ENCODE peak calls at places on chromosomes 3 and 15, in ten cellular contexts. Q is heart left ventricle, A is cardiac fibroblast, I is brain microvascular endothelial cell, J is pancreas, M is esophagus muscularis mucosa, X is cardiac muscle cell, C is spleen, V is heart right ventricle, P is dorsolateral prefrontal cortex. R is an unnamed sample.
A peak's percentile ranks its signal among the peaks of the same experiment; 100 is the strongest.

GRCh38 chr15:65512807-65513416 is 4.6 kb downstream of the DPP8 start:
- DNase-seq in Q (no peak), A (peak; percentile 94), I (no peak), J (peak; percentile 51), M (no peak), X (no peak), C (no peak), V (peak; percentile 34), P (no peak), R (peak; percentile 96)

GRCh38 chr3:196684548-196685407 is 27.3 kb downstream of the CEP19 start:
- DNase-seq in Q (peak; percentile 60), A (peak; percentile 67), I (peak; percentile 60), J (peak; percentile 34), M (no peak), X (peak; percentile 76), C (peak; percentile 82), V (peak; percentile 19), P (peak; percentile 36), R (peak; percentile 77)

GRCh38 chr3:145776782-145777408 is 384.1 kb downstream of the PLOD2 start:
- DNase-seq in Q (no peak), A (peak; percentile 86), I (peak; percentile 81), J (peak; percentile 23), M (no peak), X (peak; percentile 68), C (no peak), V (no peak), P (no peak), R (peak; percentile 79)

GRCh38 chr3:57681691-57682090 is 11.2 kb downstream of the DENND6A start:
- DNase-seq in Q (no peak), A (no peak), I (no peak), J (no peak), M (no peak), X (no peak), C (no peak), V (no peak), P (no peak), R (no peak)

GRCh38 chr3:46693038-46693896 is at the start of gene ALS2CL:
- DNase-seq in Q (peak; percentile 79), A (peak; percentile 18), I (no peak), J (peak; percentile 70), M (no peak), X (peak; percentile 65), C (peak; percentile 92), V (peak; percentile 69), P (no peak), R (no peak)

GRCh38 chr15:100438570-100438969 is 90.2 kb downstream of the CERS3 start:
- DNase-seq in Q (peak; percentile 84), A (peak; percentile 67), I (peak; percentile 45), J (peak; percentile 5), M (no peak), X (peak; percentile 80), C (peak; percentile 75), V (peak; percentile 75), P (peak; percentile 60), R (peak; percentile 0)

GRCh38 chr3:123792473-123793201 is 91.5 kb downstream of the MYLK start:
- DNase-seq in Q (no peak), A (no peak), I (no peak), J (no peak), M (peak; percentile 66), X (no peak), C (no peak), V (no peak), P (no peak), R (no peak)

GRCh38 chr3:141337523-141337854 is 30.8 kb upstream of the ZBTB38 start:
- DNase-seq in Q (no peak), A (no peak), I (no peak), J (no peak), M (no peak), X (no peak), C (no peak), V (no peak), P (no peak), R (no peak)

GRCh38 chr3:53994986-53995385 is 103.3 kb upstream of the SELENOK start:
- DNase-seq in Q (no peak), A (no peak), I (no peak), J (no peak), M (no peak), X (no peak), C (no peak), V (no peak), P (no peak), R (no peak)

GRCh38 chr3:195897081-195897852 is 11.1 kb downstream of the TNK2 start:
- DNase-seq in Q (peak; percentile 63), A (peak; percentile 67), I (peak; percentile 61), J (no peak), M (no peak), X (peak; percentile 35), C (peak; percentile 79), V (no peak), P (no peak), R (peak; percentile 61)

GRCh38 chr15:96344706-96345559 is 14.4 kb downstream of the NR2F2 start:
- DNase-seq in Q (no peak), A (no peak), I (peak; percentile 9), J (no peak), M (no peak), X (no peak), C (no peak), V (no peak), P (no peak), R (no peak)
- H3K4me3 ChIP-seq in Q (peak overlapping the region; percentile 91), A (peak overlapping the region; percentile 5), I (peak overlapping the region; percentile 79), J (no peak overlapping the region), M (peak overlapping the region; percentile 78), X (no peak overlapping the region), C (peak overlapping the region; percentile 39), V (peak overlapping the region; percentile 50), P (peak overlapping the region; percentile 27), R (peak overlapping the region; percentile 67)

DNA sequence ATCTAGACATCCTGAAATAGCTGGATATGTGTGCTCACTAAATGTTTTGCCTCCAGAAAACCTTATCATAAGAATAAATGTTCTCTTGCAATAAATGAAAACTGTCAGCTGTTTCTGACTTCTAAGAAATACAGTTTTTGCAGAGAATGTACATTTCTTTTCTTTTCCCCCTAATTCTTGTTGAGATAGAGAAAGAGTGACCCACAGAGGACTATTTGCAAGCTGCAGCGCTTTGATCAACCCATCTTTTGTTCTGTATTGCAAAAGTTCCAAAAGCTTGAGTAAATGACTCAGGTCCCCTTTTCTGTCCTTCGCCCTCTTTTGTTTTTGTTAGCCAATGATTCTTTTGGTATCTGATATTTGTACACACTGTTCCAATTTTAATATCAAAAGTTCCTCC is 141.9 kb downstream of the BBX start:
- DNase-seq in Q (no peak), A (no peak), I (no peak), J (no peak), M (no peak), X (no peak), C (no peak), V (no peak), P (no peak), R (no peak)
- TF ChIP-seq CTCF in Q (no peak), A (peak; percentile 15), I (peak; percentile 22), J (no peak), M (no peak), X (no peak), C (no peak), V (no peak), P (peak; percentile 45), R (no peak)

GRCh38 chr15:74470631-74471396 is 9.9 kb upstream of the UBL7 start:
- DNase-seq in Q (no peak), A (no peak), I (no peak), J (no peak), M (no peak), X (no peak), C (no peak), V (no peak), P (no peak), R (no peak)

GRCh38 chr15:74466570-74466969 is 5.6 kb upstream of the UBL7 start:
- DNase-seq in Q (no peak), A (no peak), I (no peak), J (no peak), M (no peak), X (no peak), C (no peak), V (no peak), P (no peak), R (no peak)

GRCh38 chr15:74464216-74464615 is 3.3 kb upstream of the UBL7 start:
- DNase-seq in Q (no peak), A (no peak), I (no peak), J (no peak), M (no peak), X (no peak), C (no peak), V (no peak), P (no peak), R (no peak)

GRCh38 chr15:74464897-74465296 is 3.9 kb upstream of the UBL7 start:
- DNase-seq in Q (no peak), A (no peak), I (no peak), J (no peak), M (no peak), X (no peak), C (no peak), V (no peak), P (no peak), R (no peak)

DNA sequence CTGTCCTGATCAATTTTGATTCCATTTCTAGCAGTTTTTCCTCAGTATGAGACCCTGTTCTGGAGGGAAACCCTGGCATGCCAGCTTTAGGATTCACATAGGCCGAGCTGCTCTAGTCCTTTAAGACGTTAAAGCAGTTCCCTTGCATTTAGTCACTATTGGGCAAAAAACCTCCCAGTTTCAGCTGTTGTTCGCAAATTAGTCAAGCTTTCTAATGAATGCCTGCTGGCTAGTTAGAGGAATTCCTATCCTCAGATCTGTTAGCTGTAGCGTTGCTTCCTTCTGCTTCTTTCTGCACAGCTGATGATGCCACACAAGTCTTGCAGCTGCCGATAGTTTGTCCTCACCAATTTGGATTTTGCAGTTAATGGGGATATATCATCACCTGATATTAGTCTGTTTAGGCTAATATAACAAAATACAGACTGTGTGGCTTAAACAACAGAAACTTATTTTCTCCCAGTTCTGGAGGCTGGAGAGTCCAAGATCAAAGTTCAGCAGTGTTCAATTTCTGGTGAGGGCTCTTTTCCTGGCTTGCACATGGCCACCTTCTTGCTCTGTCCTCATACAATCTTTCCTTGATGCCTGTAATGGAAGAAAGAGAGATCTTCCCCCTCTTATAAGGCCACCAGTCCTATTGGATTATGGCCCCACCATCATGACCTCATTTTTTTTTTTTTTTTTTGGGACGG is 7.5 kb upstream of the UBL7 start:
- DNase-seq in Q (no peak), A (no peak), I (no peak), J (no peak), M (no peak), X (no peak), C (no peak), V (no peak), P (no peak), R (no peak)
- H3K4me3 ChIP-seq in Q (no peak overlapping the region), A (no peak overlapping the region), I (no peak overlapping the region), J (no peak overlapping the region), M (no peak overlapping the region), X (no peak overlapping the region), C (no peak overlapping the region), V (no peak overlapping the region), P (no peak overlapping the region), R (no peak overlapping the region)

GRCh38 chr3:48957006-48957705 is 32.9 kb upstream of the P4HTM start:
- DNase-seq in Q (no peak), A (no peak), I (no peak), J (no peak), M (no peak), X (no peak), C (no peak), V (no peak), P (no peak), R (no peak)

GRCh38 chr3:48949376-48949717 is 30.7 kb downstream of the ARIH2 start:
- DNase-seq in Q (no peak), A (no peak), I (no peak), J (no peak), M (no peak), X (no peak), C (no peak), V (no peak), P (no peak), R (no peak)

GRCh38 chr3:48950051-48950450 is 31.4 kb downstream of the ARIH2 start:
- DNase-seq in Q (no peak), A (no peak), I (no peak), J (no peak), M (no peak), X (no peak), C (no peak), V (no peak), P (no peak), R (no peak)

GRCh38 chr3:48952510-48953118 is 34.0 kb downstream of the ARIH2 start:
- DNase-seq in Q (no peak), A (peak; percentile 40), I (no peak), J (peak; percentile 13), M (no peak), X (peak; percentile 57), C (no peak), V (peak; percentile 24), P (no peak), R (peak; percentile 13)
- TF ChIP-seq CTCF in Q (peak; percentile 33), A (peak; percentile 50), I (peak; percentile 69), J (no peak), M (no peak), X (peak; percentile 43), C (peak; percentile 60), V (peak; percentile 44), P (peak; percentile 33), R (peak; percentile 31)

R was measured in fibroblast of the aortic adventitia.